ENCODE peak calls at places on chromosome 7, in four cellular contexts. O, Q, H and K are unnamed samples.

GRCh38 chr7:131950758-131951157 is 394.3 kb upstream of the PODXL start:
- DNase-seq in Q (no peak), H (no peak), O (no peak), K (no peak)

GRCh38 chr7:40493609-40494041 is 358.8 kb downstream of the SUGCT start:
- DNase-seq in Q (no peak), H (no peak), O (no peak), K (no peak)

GRCh38 chr7:16710641-16711040 is 42.9 kb upstream of the TSPAN13 start:
- DNase-seq in H (no peak), O (no peak), Q (no peak), K (no peak)

GRCh38 chr7:42700376-42701327 is 211.2 kb downstream of the C7orf25 start:
- DNase-seq in Q (no peak), H (no peak), O (no peak), K (no peak)

GRCh38 chr7:135774284-135774683 is 25.7 kb upstream of the FAM180A start:
- DNase-seq in O (no peak), H (no peak), Q (peak; percentile 58), K (no peak)

GRCh38 chr7:157514306-157514705 is 177.5 kb downstream of the DNAJB6 start:
- DNase-seq in H (no peak), O (no peak), Q (no peak), K (no peak)

GRCh38 chr7:132002343-132002968 is 446.0 kb upstream of the PODXL start:
- DNase-seq in H (no peak), Q (no peak), O (no peak), K (no peak)

GRCh38 chr7:73449422-73449821 is 15.8 kb downstream of the FZD9 start:
- DNase-seq in O (no peak), Q (no peak), H (no peak), K (no peak)

GRCh38 chr7:139118234-139118802 is 8.8 kb upstream of the ZC3HAV1 start:
- DNase-seq in Q (no peak), O (no peak), H (no peak), K (no peak)

GRCh38 chr7:117021960-117022359 is 68.7 kb downstream of the ST7 start:
- DNase-seq in Q (no peak), O (no peak), H (no peak), K (no peak)

GRCh38 chr7:46215987-46216567 is 295.0 kb upstream of the IGFBP3 start:
- DNase-seq in O (no peak), Q (no peak), H (no peak), K (no peak)

GRCh38 chr7:42677751-42678231 is 234.1 kb downstream of the C7orf25 start:
- DNase-seq in H (peak; percentile 21), O (no peak), Q (no peak), K (peak; percentile 72)

GRCh38 chr7:74490546-74490945 is 36.8 kb downstream of the GTF2IRD1 start:
- DNase-seq in O (no peak), Q (no peak), H (no peak), K (no peak)

GRCh38 chr7:22469371-22470143 is 30.4 kb downstream of the STEAP1B start:
- DNase-seq in Q (no peak), O (no peak), H (no peak), K (no peak)

GRCh38 chr7:139993169-139993568 is 69.6 kb downstream of the PARP12 start:
- DNase-seq in Q (no peak), H (no peak), O (no peak), K (no peak)

GRCh38 chr7:4080954-4081353 is 601.1 kb upstream of the FOXK1 start:
- DNase-seq in O (no peak), H (no peak), Q (no peak), K (no peak)

GRCh38 chr7:131621652-131622051 is 65.2 kb upstream of the PODXL start:
- DNase-seq in Q (no peak), H (no peak), O (no peak), K (no peak)

GRCh38 chr7:116354171-116354545 is 143.8 kb downstream of the TES start:
- DNase-seq in H (no peak), O (no peak), Q (peak; percentile 24), K (peak; percentile 60)

GRCh38 chr7:108000875-108001758 is 1.8 kb downstream of the LAMB1 start:
- DNase-seq in Q (peak; percentile 80), H (no peak), O (no peak), K (peak; percentile 51)

GRCh38 chr7:7953761-7954160 is 14.8 kb upstream of the GLCCI1 start:
- DNase-seq in H (no peak), O (no peak), Q (no peak), K (no peak)

GRCh38 chr7:151628846-151629604 is 109.3 kb upstream of the RHEB start:
- DNase-seq in H (no peak), Q (no peak), O (no peak), K (no peak)

DNA sequence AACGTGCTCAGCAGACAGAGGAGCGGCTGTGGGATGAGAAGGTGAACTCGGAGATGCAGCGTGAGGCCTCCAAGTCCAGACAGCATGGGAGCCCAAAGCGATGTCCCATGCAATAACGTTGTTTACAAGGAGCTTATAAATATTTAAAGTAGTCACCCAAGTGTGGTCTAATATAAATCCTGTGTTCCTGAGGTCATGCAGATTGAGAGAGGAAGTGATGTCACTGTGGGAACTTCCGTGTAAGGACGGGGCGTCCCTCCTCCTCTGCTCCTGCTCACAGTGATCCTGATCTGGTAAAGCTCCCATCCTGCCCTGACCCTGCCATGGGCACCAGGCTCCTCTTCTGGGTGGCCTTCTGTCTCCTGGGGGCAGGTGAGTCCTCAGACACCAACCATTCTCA is 94.7 kb upstream of the PRSS58 start:
- DNase-seq in O (no peak), Q (no peak), H (no peak), K (no peak)
- H3K4me3 ChIP-seq in O (no peak overlapping the region), Q (no peak overlapping the region), H (no peak overlapping the region), K (no peak overlapping the region)

GRCh38 chr7:149862156-149862555 is 11.6 kb upstream of the ATP6V0E2 start:
- DNase-seq in O (no peak), H (no peak), Q (no peak), K (no peak)
- H3K36me3 ChIP-seq in O (no peaks in the 10 kb centered on the region), H (peaks cover 22% of the 10 kb centered on the region), Q (no peaks in the 10 kb centered on the region), K (no peaks in the 10 kb centered on the region)

GRCh38 chr7:143391462-143392404 is 10.6 kb downstream of the ZYX start:
- DNase-seq in O (no peak), H (peak; percentile 60), Q (peak; percentile 55), K (peak; percentile 79)
- H3K4me3 ChIP-seq in O (no peak overlapping the region), H (no peak overlapping the region), Q (no peak overlapping the region), K (no peak overlapping the region)

GRCh38 chr7:101109368-101109767 is 17.5 kb upstream of the SERPINE1 start:
- DNase-seq in Q (no peak), H (no peak), O (no peak), K (no peak)
- H3K36me3 ChIP-seq in Q (no peaks in the 10 kb centered on the region), H (no peaks in the 10 kb centered on the region), O (no peaks in the 10 kb centered on the region), K (no peaks in the 10 kb centered on the region)

GRCh38 chr7:26293569-26294308 is 2.1 kb downstream of the SNX10 start:
- DNase-seq in O (peak; percentile 53), H (no peak), Q (no peak), K (no peak)
- H3K4me3 ChIP-seq in O (peak overlapping the region; percentile 99), H (no peak overlapping the region), Q (no peak overlapping the region), K (no peak overlapping the region)